ENCODE peak calls at places on chromosomes 5 and 9, in seven cellular contexts. L is fibroblast of lung, Z is astrocyte, D is heart right ventricle, P is A549, U is HCT116, X is neuronal stem cell. W is an unnamed sample.

GRCh38 chr9:118121361-118121760 is 417.2 kb downstream of the TLR4 start:
- DNase-seq in P (no peak), Z (peak; percentile 13), L (peak; percentile 40), D (no peak), U (no peak), X (no peak), W (no peak)

GRCh38 chr5:36156619-36157018 is 4.7 kb downstream of the SKP2 start:
- DNase-seq in X (no peak), L (peak; percentile 80), D (no peak), U (no peak), P (no peak), Z (peak; percentile 72), W (no peak)

GRCh38 chr9:124941689-124942561 is 1.0 kb upstream of the GOLGA1 start:
- DNase-seq in P (peak; percentile 26), L (peak; percentile 63), D (peak; percentile 44), U (peak; percentile 2), X (no peak), Z (no peak), W (peak; percentile 27)

GRCh38 chr9:132743886-132744544 is 73.8 kb downstream of the GTF3C4 start:
- DNase-seq in L (no peak), U (no peak), X (peak; percentile 33), Z (no peak), P (no peak), D (no peak), W (peak; percentile 12)

GRCh38 chr9:112041536-112042243 is 133.4 kb downstream of the SUSD1 start:
- DNase-seq in P (peak; percentile 91), Z (peak; percentile 100), U (peak; percentile 81), X (no peak), L (peak; percentile 100), D (no peak), W (peak; percentile 60)

GRCh38 chr9:98256632-98257218 is 1.3 kb upstream of the TBC1D2 start:
- DNase-seq in D (no peak), L (no peak), X (no peak), Z (no peak), U (no peak), P (no peak), W (no peak)

GRCh38 chr5:157172408-157172807 is 6.3 kb upstream of the GARIN3 start:
- DNase-seq in X (no peak), P (no peak), L (no peak), D (no peak), U (no peak), Z (no peak), W (no peak)

GRCh38 chr5:127892467-127893207 is 189.4 kb downstream of the CCDC192 start:
- DNase-seq in D (peak; percentile 6), L (peak; percentile 80), U (peak; percentile 59), X (no peak), Z (peak; percentile 77), P (peak; percentile 72), W (no peak)

GRCh38 chr9:7799934-7800285 is 332 bp upstream of the DMAC1 start:
- DNase-seq in D (no peak), P (no peak), Z (no peak), X (no peak), L (no peak), U (no peak), W (no peak)

GRCh38 chr9:33995449-33995848 is 53.2 kb downstream of the UBAP2 start:
- DNase-seq in Z (no peak), L (no peak), P (no peak), D (no peak), X (no peak), U (no peak), W (no peak)

GRCh38 chr5:135072357-135073247 is 38.6 kb upstream of the PITX1 start:
- DNase-seq in P (no peak), X (no peak), U (no peak), L (no peak), D (no peak), Z (no peak), W (peak; percentile 35)

GRCh38 chr5:173837654-173838053 is 50.5 kb upstream of the CPEB4 start:
- DNase-seq in X (no peak), D (no peak), Z (no peak), L (no peak), U (no peak), P (no peak), W (no peak)

GRCh38 chr5:77758141-77758938 is 17.8 kb downstream of the TBCA start:
- DNase-seq in L (no peak), X (no peak), Z (no peak), P (no peak), U (no peak), D (no peak), W (no peak)

GRCh38 chr9:79912641-79913040 is 340.9 kb downstream of the TLE4 start:
- DNase-seq in P (no peak), U (no peak), D (no peak), X (no peak), L (peak; percentile 74), Z (peak; percentile 70), W (no peak)

GRCh38 chr5:133983674-133984073 is 15.2 kb upstream of the C5orf15 start:
- DNase-seq in Z (peak; percentile 25), X (no peak), U (no peak), D (no peak), P (no peak), L (peak; percentile 43), W (no peak)

GRCh38 chr5:101590384-101590783 is 687.3 kb upstream of the ST8SIA4 start:
- DNase-seq in X (no peak), Z (no peak), D (no peak), L (peak; percentile 3), P (no peak), U (peak; percentile 12), W (peak; percentile 13)

GRCh38 chr5:98909363-98909762 is 19.4 kb downstream of the CHD1 start:
- DNase-seq in U (no peak), X (no peak), D (no peak), L (peak; percentile 9), Z (no peak), P (no peak), W (no peak)

GRCh38 chr5:54869691-54870090 is 115.7 kb downstream of the ESM1 start:
- DNase-seq in P (no peak), D (no peak), X (no peak), Z (no peak), L (no peak), U (no peak), W (no peak)

GRCh38 chr5:9358961-9359686 is 186.8 kb downstream of the SEMA5A start:
- DNase-seq in L (peak; percentile 94), U (no peak), P (no peak), Z (peak; percentile 93), X (no peak), D (no peak), W (no peak)

GRCh38 chr5:172776235-172776594 is 5.2 kb upstream of the DUSP1 start:
- DNase-seq in X (no peak), P (peak; percentile 61), D (no peak), U (no peak), L (no peak), Z (no peak), W (no peak)
- H3K4me1 ChIP-seq in X (peaks cover 13% of the 10 kb centered on the region), P (peaks cover 85% of the 10 kb centered on the region), D (peaks cover 2% of the 10 kb centered on the region), U (peaks cover 37% of the 10 kb centered on the region), L (peaks cover 36% of the 10 kb centered on the region), Z (peaks cover 47% of the 10 kb centered on the region), W (peaks cover 77% of the 10 kb centered on the region)

DNA sequence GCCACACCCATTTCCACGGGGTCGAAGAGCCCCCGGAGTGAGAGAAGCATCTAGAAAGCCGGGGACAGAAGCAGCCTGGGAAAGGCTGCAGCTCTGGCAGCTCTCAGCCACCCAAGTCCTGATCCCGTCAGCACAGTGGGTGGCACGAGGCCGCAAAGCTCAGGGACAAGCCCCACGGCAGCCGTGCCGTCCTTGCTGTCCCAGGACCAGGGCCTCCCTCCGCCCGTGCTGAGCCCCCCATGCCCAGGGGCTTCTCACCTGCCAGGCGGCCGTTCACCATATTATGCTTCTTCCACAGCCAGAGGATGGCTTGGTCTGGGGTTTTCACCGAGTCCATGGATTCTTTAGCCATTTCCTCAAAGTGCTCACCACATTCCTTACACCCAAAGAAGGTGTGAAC is 6.1 kb upstream of the LHX3 start:
- DNase-seq in U (no peak), Z (no peak), D (no peak), L (no peak), X (no peak), P (no peak), W (no peak)
- H3K4me1 ChIP-seq in U (no peaks in the 10 kb centered on the region), Z (no peaks in the 10 kb centered on the region), D (no peaks in the 10 kb centered on the region), L (no peaks in the 10 kb centered on the region), X (no peaks in the 10 kb centered on the region), P (no peaks in the 10 kb centered on the region), W (no peaks in the 10 kb centered on the region)

GRCh38 chr9:127185181-127185580 is 62.7 kb upstream of the ANGPTL2 start:
- DNase-seq in L (no peak), P (no peak), X (no peak), U (no peak), D (no peak), Z (no peak), W (no peak)

GRCh38 chr9:127182901-127183746 is 60.7 kb upstream of the ANGPTL2 start:
- DNase-seq in X (no peak), Z (no peak), D (no peak), L (peak; percentile 15), U (no peak), P (no peak), W (no peak)

GRCh38 chr9:127185931-127186781 is 63.7 kb upstream of the ANGPTL2 start:
- DNase-seq in Z (peak; percentile 80), L (peak; percentile 84), P (no peak), D (peak; percentile 90), U (no peak), X (no peak), W (no peak)

GRCh38 chr9:127184641-127185040 is 62.2 kb upstream of the ANGPTL2 start:
- DNase-seq in L (no peak), P (no peak), D (no peak), X (no peak), U (no peak), Z (no peak), W (no peak)

DNA sequence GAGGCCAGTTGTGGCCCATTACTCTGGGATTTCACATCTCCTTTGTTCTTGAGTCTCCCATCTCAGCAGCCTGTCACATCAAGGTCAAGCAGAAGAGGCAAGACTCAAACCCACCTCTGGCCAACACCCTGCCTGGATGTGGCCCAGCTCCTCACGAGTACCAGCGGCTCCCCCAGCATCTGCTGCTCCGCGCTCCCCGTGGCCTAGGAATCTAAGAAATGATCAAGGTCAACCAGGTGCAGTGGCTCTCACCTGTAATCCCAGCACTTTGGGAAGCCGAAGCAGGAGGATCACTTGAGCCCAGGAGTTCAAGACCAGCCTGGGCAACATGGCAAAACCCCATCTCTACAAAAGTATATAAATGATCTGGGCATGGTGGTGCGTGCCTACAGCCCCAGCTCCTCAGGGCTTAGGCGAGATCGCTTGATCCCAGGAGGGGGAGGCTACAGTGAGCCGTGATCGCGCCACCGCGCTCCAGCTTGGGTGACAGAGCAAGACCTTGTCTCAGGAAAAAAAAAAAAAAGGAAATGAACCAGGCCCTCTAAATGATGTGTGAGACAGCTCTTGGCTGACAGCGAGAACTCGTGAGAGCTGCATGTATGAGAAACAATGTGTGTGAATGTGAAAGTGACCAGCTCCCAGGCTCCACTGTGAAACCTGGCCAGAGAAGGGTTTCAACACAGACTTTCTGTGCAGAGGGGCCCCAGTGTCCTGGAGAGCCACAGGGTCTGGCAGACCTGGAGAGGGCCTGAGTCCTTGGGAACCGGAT is 61.6 kb upstream of the ANGPTL2 start:
- DNase-seq in D (peak; percentile 58), X (no peak), U (no peak), L (no peak), P (no peak), Z (no peak), W (no peak)
- H3K4me1 ChIP-seq in D (peaks cover 26% of the 10 kb centered on the region), X (peaks cover 8% of the 10 kb centered on the region), U (peaks cover 24% of the 10 kb centered on the region), L (peaks cover 43% of the 10 kb centered on the region), P (peaks cover 19% of the 10 kb centered on the region), Z (peaks cover 25% of the 10 kb centered on the region), W (peaks cover 18% of the 10 kb centered on the region)

DNA sequence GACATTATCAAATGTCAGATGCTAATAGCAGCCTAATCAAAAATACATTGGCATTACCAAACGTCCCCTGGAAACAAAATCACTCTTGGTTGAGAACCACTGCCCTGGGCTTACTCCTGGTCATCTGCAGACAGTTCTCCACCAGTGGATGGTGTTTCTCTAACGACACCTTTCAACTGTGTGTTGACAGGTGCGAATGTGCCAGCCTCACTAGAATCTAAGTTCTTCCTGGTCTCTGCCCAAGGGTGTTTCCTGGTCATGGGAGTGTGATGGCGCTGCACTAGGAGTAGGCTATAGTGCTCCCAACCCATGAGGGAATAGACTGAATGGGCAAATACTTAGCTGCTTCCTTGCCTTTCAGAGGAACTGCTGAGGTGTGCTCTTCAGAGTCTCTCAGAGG is 105.9 kb downstream of the MRPS27 start:
- DNase-seq in L (no peak), U (no peak), P (no peak), D (peak; percentile 39), Z (no peak), X (no peak), W (no peak)
- H3K4me1 ChIP-seq in L (peaks cover 13% of the 10 kb centered on the region), U (peaks cover 10% of the 10 kb centered on the region), P (peaks cover 27% of the 10 kb centered on the region), D (peaks cover 4% of the 10 kb centered on the region), Z (peaks cover 32% of the 10 kb centered on the region), X (peaks cover 4% of the 10 kb centered on the region), W (no peaks in the 10 kb centered on the region)

W was measured in Caco-2.